ENCODE peak calls at places on chromosomes 4 and X, in six cellular contexts. V is left ventricle myocardium inferior; Z is stimulated activated CD4-positive, alpha-beta T cell treated with anti-CD3 and anti-CD28 coated beads, Interleukin-1b, Interleukin-23, amount 100 ng/mL, for 48 hours; N is HFF-Myc; T is neural crest cell; I is cardiac muscle cell. A is an unnamed sample.

GRCh38 chr4:81215219-81215892 is at the start of gene PRKG2:
- DNase-seq in V (no peak), Z (no peak), N (no peak), T (no peak), I (peak), A (no peak)

GRCh38 chr4:25950476-25951389 is 36.7 kb downstream of the SMIM20 start:
- DNase-seq in V (no peak), Z (no peak), N (no peak), T (no peak), I (peak), A (no peak)

GRCh38 chr4:1297456-1298325 is 8.0 kb downstream of the MAEA start:
- DNase-seq in V (no peak), Z (no peak), N (no peak), T (no peak), I (no peak), A (no peak)

GRCh38 chr4:105838082-105838481 is 57.2 kb upstream of the NPNT start:
- DNase-seq in V (no peak), Z (no peak), N (no peak), T (no peak), I (no peak), A (no peak)

GRCh38 chrX:65740909-65741308 is 73.5 kb downstream of the MSN start:
- DNase-seq in V (no peak), Z (no peak), N (no peak), T (no peak), I (no peak), A (no peak)

GRCh38 chrX:96837808-96838207 is 45.9 kb upstream of the RPA4 start:
- DNase-seq in V (no peak), Z (no peak), N (no peak), T (no peak), I (peak), A (no peak)

GRCh38 chr4:47668810-47669408 is 169.0 kb downstream of the CORIN start:
- DNase-seq in V (no peak), Z (no peak), N (peak), T (peak), I (peak), A (no peak)

GRCh38 chr4:79227896-79228295 is 98.0 kb downstream of the NAA11 start:
- DNase-seq in V (peak), Z (no peak), N (no peak), T (no peak), I (peak), A (no peak)

GRCh38 chr4:3223346-3223745 is 25.6 kb upstream of the MSANTD1 start:
- DNase-seq in V (peak), Z (no peak), N (no peak), T (no peak), I (no peak), A (no peak)

GRCh38 chrX:47831788-47832187 is 4.9 kb upstream of the ZNF81 start:
- DNase-seq in V (peak), Z (peak), N (no peak), T (peak), I (peak), A (no peak)

GRCh38 chr4:115454228-115454627 is 340.8 kb upstream of the NDST4 start:
- DNase-seq in V (no peak), Z (no peak), N (no peak), T (no peak), I (no peak), A (no peak)

GRCh38 chr4:72969957-72970356 is 99.6 kb downstream of the COX18 start:
- DNase-seq in V (no peak), Z (no peak), N (no peak), T (no peak), I (peak), A (no peak)

GRCh38 chr4:184802203-184803015 is 23.4 kb downstream of the ACSL1 start:
- DNase-seq in V (no peak), Z (no peak), N (no peak), T (no peak), I (no peak), A (no peak)

GRCh38 chrX:153638436-153639176 is 8.4 kb upstream of the DUSP9 start:
- DNase-seq in V (no peak), Z (no peak), N (no peak), T (no peak), I (no peak), A (no peak)

GRCh38 chr4:130077275-130077674 is 981.3 kb downstream of the C4orf33 start:
- DNase-seq in V (no peak), Z (no peak), N (no peak), T (no peak), I (no peak), A (no peak)

GRCh38 chrX:48826135-48826875 is at the start of gene ERAS:
- DNase-seq in V (no peak), Z (no peak), N (no peak), T (no peak), I (no peak), A (no peak)

GRCh38 chr4:86927843-86928395 is 6.9 kb upstream of the AFF1 start:
- DNase-seq in V (no peak), Z (peak), N (no peak), T (no peak), I (peak), A (no peak)

GRCh38 chr4:151730003-151730559 is 30.7 kb downstream of the GATB start:
- DNase-seq in V (no peak), Z (no peak), N (no peak), T (no peak), I (no peak), A (peak)

GRCh38 chr4:24236532-24236931 is 346.7 kb upstream of the PPARGC1A start:
- DNase-seq in V (no peak), Z (no peak), N (no peak), T (no peak), I (no peak), A (no peak)

GRCh38 chrX:65679071-65679540 is 11.7 kb downstream of the MSN start:
- DNase-seq in V (no peak), Z (no peak), N (no peak), T (no peak), I (no peak), A (no peak)

GRCh38 chr4:56134272-56134671 is 185.5 kb downstream of the CEP135 start:
- DNase-seq in V (peak), Z (no peak), N (no peak), T (no peak), I (peak), A (no peak)

GRCh38 chr4:113209652-113210320 is 160.3 kb downstream of the ANK2 start:
- DNase-seq in V (no peak), Z (no peak), N (no peak), T (no peak), I (no peak), A (no peak)

GRCh38 chr4:5524900-5525299 is 183.5 kb downstream of the EVC2 start:
- DNase-seq in V (no peak), Z (no peak), N (peak), T (no peak), I (peak), A (no peak)